ENCODE peak calls at places on chromosomes 5 and 9, in five cellular contexts. One of them, this sample, is unnamed.
A peak's percentile ranks its signal among the peaks of the same experiment; 100 is the strongest.

GRCh38 chr5:179129607-179130071 is 69.5 kb downstream of the ZNF354C start:
- DNase-seq in breast epithelium: no peak
- DNase-seq in cardiac muscle cell: no peak
- DNase-seq in body of pancreas: no peak
- DNase-seq in activated CD8-positive, alpha-beta T cell treated with anti-CD3 and anti-CD28 coated beads for 36 hours: no peak
- DNase-seq in this sample: no peak

GRCh38 chr5:124952079-124952478 is 205.6 kb upstream of the ZNF608 start:
- DNase-seq in breast epithelium: no peak
- DNase-seq in cardiac muscle cell: no peak
- DNase-seq in body of pancreas: peak; percentile 9
- DNase-seq in activated CD8-positive, alpha-beta T cell treated with anti-CD3 and anti-CD28 coated beads for 36 hours: peak; percentile 26
- DNase-seq in this sample: no peak

GRCh38 chr5:139755892-139756671 is 39.5 kb upstream of the PSD2 start:
- DNase-seq in breast epithelium: no peak
- DNase-seq in cardiac muscle cell: no peak
- DNase-seq in body of pancreas: peak; percentile 18
- DNase-seq in activated CD8-positive, alpha-beta T cell treated with anti-CD3 and anti-CD28 coated beads for 36 hours: peak; percentile 49
- DNase-seq in this sample: no peak

GRCh38 chr9:111516061-111516465 is 8.9 kb upstream of the ZNF483 start:
- DNase-seq in breast epithelium: no peak
- DNase-seq in cardiac muscle cell: no peak
- DNase-seq in body of pancreas: no peak
- DNase-seq in activated CD8-positive, alpha-beta T cell treated with anti-CD3 and anti-CD28 coated beads for 36 hours: no peak
- DNase-seq in this sample: no peak

GRCh38 chr9:136013524-136014034 is 52.4 kb upstream of the UBAC1 start:
- DNase-seq in breast epithelium: no peak
- DNase-seq in cardiac muscle cell: no peak
- DNase-seq in body of pancreas: no peak
- DNase-seq in activated CD8-positive, alpha-beta T cell treated with anti-CD3 and anti-CD28 coated beads for 36 hours: no peak
- DNase-seq in this sample: no peak

GRCh38 chr5:31329722-31330121 is 136.2 kb downstream of the CDH6 start:
- DNase-seq in breast epithelium: no peak
- DNase-seq in cardiac muscle cell: no peak
- DNase-seq in body of pancreas: no peak
- DNase-seq in activated CD8-positive, alpha-beta T cell treated with anti-CD3 and anti-CD28 coated beads for 36 hours: no peak
- DNase-seq in this sample: no peak

GRCh38 chr5:167952278-167952990 is 339.0 kb upstream of the WWC1 start:
- DNase-seq in breast epithelium: no peak
- DNase-seq in cardiac muscle cell: no peak
- DNase-seq in body of pancreas: no peak
- DNase-seq in activated CD8-positive, alpha-beta T cell treated with anti-CD3 and anti-CD28 coated beads for 36 hours: no peak
- DNase-seq in this sample: no peak

GRCh38 chr9:27565669-27566068 is 7.6 kb downstream of the C9orf72 start:
- DNase-seq in breast epithelium: no peak
- DNase-seq in cardiac muscle cell: no peak
- DNase-seq in body of pancreas: no peak
- DNase-seq in activated CD8-positive, alpha-beta T cell treated with anti-CD3 and anti-CD28 coated beads for 36 hours: no peak
- DNase-seq in this sample: no peak

GRCh38 chr9:14260101-14260500 is 53.8 kb downstream of the NFIB start:
- DNase-seq in breast epithelium: no peak
- DNase-seq in cardiac muscle cell: no peak
- DNase-seq in body of pancreas: no peak
- DNase-seq in activated CD8-positive, alpha-beta T cell treated with anti-CD3 and anti-CD28 coated beads for 36 hours: no peak
- DNase-seq in this sample: no peak

GRCh38 chr9:14993891-14994554 is 83.8 kb upstream of the FREM1 start:
- DNase-seq in breast epithelium: no peak
- DNase-seq in cardiac muscle cell: no peak
- DNase-seq in body of pancreas: no peak
- DNase-seq in activated CD8-positive, alpha-beta T cell treated with anti-CD3 and anti-CD28 coated beads for 36 hours: no peak
- DNase-seq in this sample: no peak

GRCh38 chr5:43573058-43573457 is 16.2 kb upstream of the PAIP1 start:
- DNase-seq in breast epithelium: no peak
- DNase-seq in cardiac muscle cell: no peak
- DNase-seq in body of pancreas: no peak
- DNase-seq in activated CD8-positive, alpha-beta T cell treated with anti-CD3 and anti-CD28 coated beads for 36 hours: no peak
- DNase-seq in this sample: no peak

GRCh38 chr9:76657265-76657664 is 107.0 kb upstream of the PCA3 start:
- DNase-seq in breast epithelium: no peak
- DNase-seq in cardiac muscle cell: no peak
- DNase-seq in body of pancreas: no peak
- DNase-seq in activated CD8-positive, alpha-beta T cell treated with anti-CD3 and anti-CD28 coated beads for 36 hours: no peak
- DNase-seq in this sample: no peak

GRCh38 chr5:179920175-179920574 is 12.5 kb upstream of the TBC1D9B start:
- DNase-seq in breast epithelium: no peak
- DNase-seq in cardiac muscle cell: no peak
- DNase-seq in body of pancreas: no peak
- DNase-seq in activated CD8-positive, alpha-beta T cell treated with anti-CD3 and anti-CD28 coated beads for 36 hours: no peak
- DNase-seq in this sample: no peak

GRCh38 chr5:114427204-114427603 is 65.3 kb downstream of the KCNN2 start:
- DNase-seq in breast epithelium: no peak
- DNase-seq in cardiac muscle cell: no peak
- DNase-seq in body of pancreas: no peak
- DNase-seq in activated CD8-positive, alpha-beta T cell treated with anti-CD3 and anti-CD28 coated beads for 36 hours: no peak
- DNase-seq in this sample: no peak

GRCh38 chr9:27866741-27867140 is 293.5 kb upstream of the C9orf72 start:
- DNase-seq in breast epithelium: no peak
- DNase-seq in cardiac muscle cell: no peak
- DNase-seq in body of pancreas: no peak
- DNase-seq in activated CD8-positive, alpha-beta T cell treated with anti-CD3 and anti-CD28 coated beads for 36 hours: no peak
- DNase-seq in this sample: no peak

GRCh38 chr5:35857606-35858205 is 1.0 kb downstream of the IL7R start:
- DNase-seq in breast epithelium: no peak
- DNase-seq in cardiac muscle cell: no peak
- DNase-seq in body of pancreas: no peak
- DNase-seq in activated CD8-positive, alpha-beta T cell treated with anti-CD3 and anti-CD28 coated beads for 36 hours: no peak
- DNase-seq in this sample: no peak

GRCh38 chr9:13744233-13744954 is 464.9 kb upstream of the MPDZ start:
- DNase-seq in breast epithelium: no peak
- DNase-seq in cardiac muscle cell: no peak
- DNase-seq in body of pancreas: no peak
- DNase-seq in activated CD8-positive, alpha-beta T cell treated with anti-CD3 and anti-CD28 coated beads for 36 hours: no peak
- DNase-seq in this sample: no peak

GRCh38 chr5:143543358-143544255 is 140.1 kb upstream of the NR3C1 start:
- DNase-seq in breast epithelium: no peak
- DNase-seq in cardiac muscle cell: no peak
- DNase-seq in body of pancreas: no peak
- DNase-seq in activated CD8-positive, alpha-beta T cell treated with anti-CD3 and anti-CD28 coated beads for 36 hours: no peak
- DNase-seq in this sample: no peak

GRCh38 chr5:16681761-16682335 is 65.1 kb upstream of the RETREG1 start:
- DNase-seq in breast epithelium: no peak
- DNase-seq in cardiac muscle cell: no peak
- DNase-seq in body of pancreas: no peak
- DNase-seq in activated CD8-positive, alpha-beta T cell treated with anti-CD3 and anti-CD28 coated beads for 36 hours: no peak
- DNase-seq in this sample: no peak

GRCh38 chr5:138077064-138077696 is 6.7 kb upstream of the WNT8A start:
- DNase-seq in breast epithelium: peak; percentile 22
- DNase-seq in cardiac muscle cell: peak; percentile 78
- DNase-seq in body of pancreas: peak; percentile 71
- DNase-seq in activated CD8-positive, alpha-beta T cell treated with anti-CD3 and anti-CD28 coated beads for 36 hours: peak; percentile 74
- DNase-seq in this sample: peak; percentile 40

GRCh38 chr9:134684375-134684723 is 42.7 kb downstream of the COL5A1 start:
- DNase-seq in breast epithelium: no peak
- DNase-seq in cardiac muscle cell: no peak
- DNase-seq in body of pancreas: no peak
- DNase-seq in activated CD8-positive, alpha-beta T cell treated with anti-CD3 and anti-CD28 coated beads for 36 hours: no peak
- DNase-seq in this sample: no peak

GRCh38 chr5:157476699-157477408 is 16.8 kb downstream of the NIPAL4 start:
- DNase-seq in breast epithelium: peak; percentile 29
- DNase-seq in cardiac muscle cell: peak; percentile 90
- DNase-seq in body of pancreas: peak; percentile 59
- DNase-seq in activated CD8-positive, alpha-beta T cell treated with anti-CD3 and anti-CD28 coated beads for 36 hours: peak; percentile 52
- DNase-seq in this sample: no peak

GRCh38 chr9:89477811-89478583 is 19.9 kb downstream of the SEMA4D start:
- DNase-seq in breast epithelium: no peak
- DNase-seq in cardiac muscle cell: peak; percentile 35
- DNase-seq in body of pancreas: peak; percentile 46
- DNase-seq in activated CD8-positive, alpha-beta T cell treated with anti-CD3 and anti-CD28 coated beads for 36 hours: peak; percentile 75
- DNase-seq in this sample: no peak

GRCh38 chr5:179900206-179900605 is 7.5 kb downstream of the TBC1D9B start:
- DNase-seq in breast epithelium: no peak
- DNase-seq in cardiac muscle cell: no peak
- DNase-seq in body of pancreas: no peak
- DNase-seq in activated CD8-positive, alpha-beta T cell treated with anti-CD3 and anti-CD28 coated beads for 36 hours: no peak
- DNase-seq in this sample: no peak

GRCh38 chr9:21616082-21616778 is 134.1 kb upstream of the IFNE start:
- DNase-seq in breast epithelium: no peak
- DNase-seq in cardiac muscle cell: no peak
- DNase-seq in body of pancreas: no peak
- DNase-seq in activated CD8-positive, alpha-beta T cell treated with anti-CD3 and anti-CD28 coated beads for 36 hours: peak; percentile 18
- DNase-seq in this sample: no peak

GRCh38 chr5:180618830-180619562 is 27.7 kb upstream of the SCGB3A1 start:
- DNase-seq in breast epithelium: no peak
- DNase-seq in cardiac muscle cell: peak; percentile 73
- DNase-seq in body of pancreas: no peak
- DNase-seq in activated CD8-positive, alpha-beta T cell treated with anti-CD3 and anti-CD28 coated beads for 36 hours: peak; percentile 55
- DNase-seq in this sample: no peak

GRCh38 chr9:21657966-21658667 is 144.3 kb upstream of the MTAP start:
- DNase-seq in breast epithelium: no peak
- DNase-seq in cardiac muscle cell: no peak
- DNase-seq in body of pancreas: no peak
- DNase-seq in activated CD8-positive, alpha-beta T cell treated with anti-CD3 and anti-CD28 coated beads for 36 hours: no peak
- DNase-seq in this sample: no peak

GRCh38 chr5:151656311-151656710 is 30.4 kb downstream of the SPARC start:
- DNase-seq in breast epithelium: no peak
- DNase-seq in cardiac muscle cell: no peak
- DNase-seq in body of pancreas: no peak
- DNase-seq in activated CD8-positive, alpha-beta T cell treated with anti-CD3 and anti-CD28 coated beads for 36 hours: no peak
- DNase-seq in this sample: no peak

GRCh38 chr5:112228672-112229071 is 190.4 kb downstream of the EPB41L4A start:
- DNase-seq in breast epithelium: peak; percentile 77
- DNase-seq in cardiac muscle cell: peak; percentile 88
- DNase-seq in body of pancreas: peak; percentile 94
- DNase-seq in activated CD8-positive, alpha-beta T cell treated with anti-CD3 and anti-CD28 coated beads for 36 hours: no peak
- DNase-seq in this sample: peak; percentile 95

GRCh38 chr5:38135486-38136031 is 122.8 kb upstream of the EGFLAM start:
- DNase-seq in breast epithelium: no peak
- DNase-seq in cardiac muscle cell: no peak
- DNase-seq in body of pancreas: no peak
- DNase-seq in activated CD8-positive, alpha-beta T cell treated with anti-CD3 and anti-CD28 coated beads for 36 hours: no peak
- DNase-seq in this sample: no peak

GRCh38 chr5:38134750-38135330 is 123.5 kb upstream of the EGFLAM start:
- DNase-seq in breast epithelium: no peak
- DNase-seq in cardiac muscle cell: no peak
- DNase-seq in body of pancreas: no peak
- DNase-seq in activated CD8-positive, alpha-beta T cell treated with anti-CD3 and anti-CD28 coated beads for 36 hours: no peak
- DNase-seq in this sample: no peak

GRCh38 chr5:38130346-38130745 is 128.0 kb upstream of the EGFLAM start:
- DNase-seq in breast epithelium: no peak
- DNase-seq in cardiac muscle cell: no peak
- DNase-seq in body of pancreas: no peak
- DNase-seq in activated CD8-positive, alpha-beta T cell treated with anti-CD3 and anti-CD28 coated beads for 36 hours: no peak
- DNase-seq in this sample: no peak
- TF ChIP-seq CTCF in breast epithelium: no peak
- TF ChIP-seq CTCF in cardiac muscle cell: no peak
- TF ChIP-seq CTCF in body of pancreas: no peak
- TF ChIP-seq CTCF in activated CD8-positive, alpha-beta T cell treated with anti-CD3 and anti-CD28 coated beads for 36 hours: no peak
- TF ChIP-seq CTCF in this sample: no peak

GRCh38 chr9:128191406-128192046 is at the start of gene CIZ1:
- DNase-seq in breast epithelium: peak; percentile 62
- DNase-seq in cardiac muscle cell: peak; percentile 84
- DNase-seq in body of pancreas: peak; percentile 75
- DNase-seq in activated CD8-positive, alpha-beta T cell treated with anti-CD3 and anti-CD28 coated beads for 36 hours: peak; percentile 76
- DNase-seq in this sample: peak; percentile 79
- TF ChIP-seq CTCF in breast epithelium: peak; percentile 79
- TF ChIP-seq CTCF in cardiac muscle cell: peak; percentile 73
- TF ChIP-seq CTCF in body of pancreas: peak; percentile 61
- TF ChIP-seq CTCF in activated CD8-positive, alpha-beta T cell treated with anti-CD3 and anti-CD28 coated beads for 36 hours: peak; percentile 86
- TF ChIP-seq CTCF in this sample: peak; percentile 40

DNA sequence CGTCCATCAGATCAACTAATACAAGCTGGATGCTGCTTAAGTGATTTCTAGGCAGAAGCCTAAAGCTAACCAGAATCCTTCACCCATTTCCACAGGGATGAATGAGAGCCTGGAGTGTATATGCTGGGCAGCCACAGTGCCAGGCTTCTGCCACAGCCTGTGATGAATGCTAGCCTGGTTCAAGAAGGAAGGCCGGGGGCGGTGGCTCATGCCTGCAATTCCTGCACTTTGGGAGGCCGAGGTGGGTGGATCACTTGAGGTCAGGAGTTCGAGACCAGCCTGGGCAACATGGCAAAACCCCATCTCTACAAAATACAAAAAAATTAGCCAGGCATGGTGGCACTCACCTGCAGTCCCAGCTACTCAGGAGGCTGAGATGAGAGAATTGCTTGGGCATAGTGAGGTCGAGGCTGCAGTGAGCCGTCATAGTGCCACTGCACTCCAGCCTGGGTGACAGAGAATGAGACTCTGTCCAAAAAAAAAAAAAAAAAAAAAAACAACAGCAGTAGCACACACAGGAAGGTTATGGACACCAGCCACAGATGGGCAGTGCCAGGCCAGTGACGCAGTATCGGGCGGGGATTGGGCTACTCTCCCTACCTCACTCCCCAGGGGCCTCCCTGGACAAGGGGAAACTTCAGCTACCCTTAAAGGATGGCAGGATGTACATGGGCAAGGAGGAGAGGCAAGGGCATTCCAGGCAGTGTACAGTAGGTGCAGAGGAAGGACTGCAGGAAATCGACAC is 23.1 kb upstream of the HMCN2 start:
- DNase-seq in breast epithelium: no peak
- DNase-seq in cardiac muscle cell: no peak
- DNase-seq in body of pancreas: no peak
- DNase-seq in activated CD8-positive, alpha-beta T cell treated with anti-CD3 and anti-CD28 coated beads for 36 hours: no peak
- DNase-seq in this sample: no peak
- TF ChIP-seq CTCF in breast epithelium: no peak
- TF ChIP-seq CTCF in cardiac muscle cell: no peak
- TF ChIP-seq CTCF in body of pancreas: no peak
- TF ChIP-seq CTCF in activated CD8-positive, alpha-beta T cell treated with anti-CD3 and anti-CD28 coated beads for 36 hours: no peak
- TF ChIP-seq CTCF in this sample: no peak

GRCh38 chr9:5429873-5430564 is 7.7 kb downstream of the PLGRKT start:
- DNase-seq in breast epithelium: no peak
- DNase-seq in cardiac muscle cell: no peak
- DNase-seq in body of pancreas: no peak
- DNase-seq in activated CD8-positive, alpha-beta T cell treated with anti-CD3 and anti-CD28 coated beads for 36 hours: no peak
- DNase-seq in this sample: no peak

GRCh38 chr9:5427005-5427404 is 10.7 kb downstream of the PLGRKT start:
- DNase-seq in breast epithelium: no peak
- DNase-seq in cardiac muscle cell: no peak
- DNase-seq in body of pancreas: no peak
- DNase-seq in activated CD8-positive, alpha-beta T cell treated with anti-CD3 and anti-CD28 coated beads for 36 hours: no peak
- DNase-seq in this sample: no peak

GRCh38 chr9:5428172-5428571 is 9.6 kb downstream of the PLGRKT start:
- DNase-seq in breast epithelium: no peak
- DNase-seq in cardiac muscle cell: no peak
- DNase-seq in body of pancreas: no peak
- DNase-seq in activated CD8-positive, alpha-beta T cell treated with anti-CD3 and anti-CD28 coated beads for 36 hours: no peak
- DNase-seq in this sample: no peak

GRCh38 chr9:5428794-5429528 is 8.8 kb downstream of the PLGRKT start:
- DNase-seq in breast epithelium: no peak
- DNase-seq in cardiac muscle cell: no peak
- DNase-seq in body of pancreas: no peak
- DNase-seq in activated CD8-positive, alpha-beta T cell treated with anti-CD3 and anti-CD28 coated beads for 36 hours: no peak
- DNase-seq in this sample: no peak

DNA sequence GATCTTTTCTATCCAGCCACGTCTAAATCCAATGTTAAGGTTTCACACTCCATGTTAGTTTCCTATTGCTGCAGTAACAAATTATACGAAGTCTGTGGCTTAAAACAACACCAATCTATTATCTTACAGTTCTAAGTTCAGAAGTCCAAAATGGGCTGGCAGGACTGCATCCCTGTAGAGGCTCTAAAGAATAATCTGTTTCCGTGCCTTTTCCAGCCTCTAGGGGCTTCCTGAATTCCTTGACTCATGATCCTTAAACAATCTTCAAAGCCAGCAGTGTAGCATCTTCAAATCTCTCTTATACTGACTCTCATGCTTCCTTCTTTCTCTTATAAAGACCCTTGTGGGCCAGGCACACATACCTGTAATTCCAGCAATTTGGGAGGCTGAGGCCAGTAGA is 6.8 kb downstream of the PLGRKT start:
- DNase-seq in breast epithelium: no peak
- DNase-seq in cardiac muscle cell: no peak
- DNase-seq in body of pancreas: no peak
- DNase-seq in activated CD8-positive, alpha-beta T cell treated with anti-CD3 and anti-CD28 coated beads for 36 hours: no peak
- DNase-seq in this sample: no peak
- TF ChIP-seq CTCF in breast epithelium: no peak
- TF ChIP-seq CTCF in cardiac muscle cell: peak; percentile 4
- TF ChIP-seq CTCF in body of pancreas: no peak
- TF ChIP-seq CTCF in activated CD8-positive, alpha-beta T cell treated with anti-CD3 and anti-CD28 coated beads for 36 hours: no peak
- TF ChIP-seq CTCF in this sample: no peak

This sample was measured in lung.